ENCODE peak calls at places on chromosomes 7 and 10, in nine cellular contexts. One of them, this sample, is unnamed.

GRCh38 chr7:157961731-157962457 is 625.1 kb downstream of the DNAJB6 start:
- DNase-seq in brain microvascular endothelial cell: no peak
- DNase-seq in A549: no peak
- DNase-seq in EH: no peak
- DNase-seq in AG09319: no peak
- DNase-seq in IMR-90: no peak
- DNase-seq in frontal cortex: no peak
- DNase-seq in keratinocyte: no peak
- DNase-seq in GM03348: no peak
- DNase-seq in this sample: peak; percentile 53

GRCh38 chr7:92910076-92910475 is 73.7 kb upstream of the CDK6 start:
- DNase-seq in brain microvascular endothelial cell: no peak
- DNase-seq in A549: no peak
- DNase-seq in EH: no peak
- DNase-seq in AG09319: no peak
- DNase-seq in IMR-90: no peak
- DNase-seq in frontal cortex: no peak
- DNase-seq in keratinocyte: no peak
- DNase-seq in GM03348: no peak
- DNase-seq in this sample: no peak

GRCh38 chr7:140263277-140263676 is 86.5 kb upstream of the KDM7A start:
- DNase-seq in brain microvascular endothelial cell: no peak
- DNase-seq in A549: no peak
- DNase-seq in EH: no peak
- DNase-seq in AG09319: no peak
- DNase-seq in IMR-90: no peak
- DNase-seq in frontal cortex: no peak
- DNase-seq in keratinocyte: no peak
- DNase-seq in GM03348: no peak
- DNase-seq in this sample: no peak

GRCh38 chr10:62019013-62019684 is 117.7 kb downstream of the ARID5B start:
- DNase-seq in brain microvascular endothelial cell: no peak
- DNase-seq in A549: no peak
- DNase-seq in EH: peak; percentile 60
- DNase-seq in AG09319: no peak
- DNase-seq in IMR-90: no peak
- DNase-seq in frontal cortex: no peak
- DNase-seq in keratinocyte: no peak
- DNase-seq in GM03348: no peak
- DNase-seq in this sample: no peak

GRCh38 chr10:91389636-91390512 is 20.3 kb upstream of the HECTD2 start:
- DNase-seq in brain microvascular endothelial cell: peak; percentile 38
- DNase-seq in A549: peak; percentile 64
- DNase-seq in EH: peak; percentile 68
- DNase-seq in AG09319: no peak
- DNase-seq in IMR-90: peak; percentile 71
- DNase-seq in frontal cortex: peak; percentile 14
- DNase-seq in keratinocyte: no peak
- DNase-seq in GM03348: peak; percentile 56
- DNase-seq in this sample: no peak

GRCh38 chr10:60899266-60899665 is 44.7 kb downstream of the RHOBTB1 start:
- DNase-seq in brain microvascular endothelial cell: no peak
- DNase-seq in A549: no peak
- DNase-seq in EH: no peak
- DNase-seq in AG09319: no peak
- DNase-seq in IMR-90: no peak
- DNase-seq in frontal cortex: no peak
- DNase-seq in keratinocyte: no peak
- DNase-seq in GM03348: no peak
- DNase-seq in this sample: no peak

GRCh38 chr10:131899695-131900349 is 986 bp upstream of the PPP2R2D start:
- DNase-seq in brain microvascular endothelial cell: no peak
- DNase-seq in A549: no peak
- DNase-seq in EH: no peak
- DNase-seq in AG09319: no peak
- DNase-seq in IMR-90: no peak
- DNase-seq in frontal cortex: no peak
- DNase-seq in keratinocyte: no peak
- DNase-seq in GM03348: no peak
- DNase-seq in this sample: no peak

GRCh38 chr10:5125315-5126044 is 31.3 kb downstream of the AKR1C3 start:
- DNase-seq in brain microvascular endothelial cell: no peak
- DNase-seq in A549: no peak
- DNase-seq in EH: no peak
- DNase-seq in AG09319: no peak
- DNase-seq in IMR-90: no peak
- DNase-seq in frontal cortex: no peak
- DNase-seq in keratinocyte: no peak
- DNase-seq in GM03348: no peak
- DNase-seq in this sample: no peak

GRCh38 chr10:36493511-36493880 is 631.9 kb upstream of the ANKRD30A start:
- DNase-seq in brain microvascular endothelial cell: no peak
- DNase-seq in A549: no peak
- DNase-seq in EH: peak; percentile 67
- DNase-seq in AG09319: no peak
- DNase-seq in IMR-90: peak; percentile 70
- DNase-seq in frontal cortex: no peak
- DNase-seq in keratinocyte: no peak
- DNase-seq in GM03348: peak; percentile 19
- DNase-seq in this sample: no peak

GRCh38 chr7:142557971-142558582 is 191.2 kb upstream of the PRSS1 start:
- DNase-seq in brain microvascular endothelial cell: peak; percentile 73
- DNase-seq in A549: peak; percentile 72
- DNase-seq in EH: peak; percentile 70
- DNase-seq in AG09319: no peak
- DNase-seq in IMR-90: peak; percentile 72
- DNase-seq in frontal cortex: no peak
- DNase-seq in keratinocyte: peak; percentile 30
- DNase-seq in GM03348: peak; percentile 35
- DNase-seq in this sample: no peak

GRCh38 chr7:28587211-28587610 is 174.9 kb downstream of the CREB5 start:
- DNase-seq in brain microvascular endothelial cell: no peak
- DNase-seq in A549: no peak
- DNase-seq in EH: peak; percentile 18
- DNase-seq in AG09319: no peak
- DNase-seq in IMR-90: peak; percentile 31
- DNase-seq in frontal cortex: no peak
- DNase-seq in keratinocyte: no peak
- DNase-seq in GM03348: no peak
- DNase-seq in this sample: no peak

GRCh38 chr10:132291826-132292225 is 15.9 kb downstream of the STK32C start:
- DNase-seq in brain microvascular endothelial cell: no peak
- DNase-seq in A549: no peak
- DNase-seq in EH: no peak
- DNase-seq in AG09319: no peak
- DNase-seq in IMR-90: no peak
- DNase-seq in frontal cortex: no peak
- DNase-seq in keratinocyte: no peak
- DNase-seq in GM03348: no peak
- DNase-seq in this sample: no peak

GRCh38 chr7:98866341-98866740 is 3.5 kb downstream of the TMEM130 start:
- DNase-seq in brain microvascular endothelial cell: no peak
- DNase-seq in A549: no peak
- DNase-seq in EH: no peak
- DNase-seq in AG09319: no peak
- DNase-seq in IMR-90: no peak
- DNase-seq in frontal cortex: no peak
- DNase-seq in keratinocyte: no peak
- DNase-seq in GM03348: no peak
- DNase-seq in this sample: no peak

GRCh38 chr10:70985824-70986336 is 97.5 kb upstream of the PCBD1 start:
- DNase-seq in brain microvascular endothelial cell: no peak
- DNase-seq in A549: no peak
- DNase-seq in EH: no peak
- DNase-seq in AG09319: no peak
- DNase-seq in IMR-90: no peak
- DNase-seq in frontal cortex: no peak
- DNase-seq in keratinocyte: peak; percentile 28
- DNase-seq in GM03348: no peak
- DNase-seq in this sample: no peak

GRCh38 chr7:93935112-93935511 is 13.6 kb downstream of the GNG11 start:
- DNase-seq in brain microvascular endothelial cell: no peak
- DNase-seq in A549: no peak
- DNase-seq in EH: no peak
- DNase-seq in AG09319: no peak
- DNase-seq in IMR-90: no peak
- DNase-seq in frontal cortex: no peak
- DNase-seq in keratinocyte: no peak
- DNase-seq in GM03348: no peak
- DNase-seq in this sample: no peak

GRCh38 chr7:111173528-111173927 is 82.6 kb downstream of the LRRN3 start:
- DNase-seq in brain microvascular endothelial cell: no peak
- DNase-seq in A549: no peak
- DNase-seq in EH: no peak
- DNase-seq in AG09319: no peak
- DNase-seq in IMR-90: no peak
- DNase-seq in frontal cortex: no peak
- DNase-seq in keratinocyte: no peak
- DNase-seq in GM03348: no peak
- DNase-seq in this sample: no peak

GRCh38 chr7:4575254-4575653 is 106.8 kb upstream of the FOXK1 start:
- DNase-seq in brain microvascular endothelial cell: no peak
- DNase-seq in A549: no peak
- DNase-seq in EH: no peak
- DNase-seq in AG09319: no peak
- DNase-seq in IMR-90: no peak
- DNase-seq in frontal cortex: no peak
- DNase-seq in keratinocyte: no peak
- DNase-seq in GM03348: no peak
- DNase-seq in this sample: no peak

GRCh38 chr7:76165106-76165972 is 36.4 kb upstream of the SRRM3 start:
- DNase-seq in brain microvascular endothelial cell: no peak
- DNase-seq in A549: no peak
- DNase-seq in EH: no peak
- DNase-seq in AG09319: no peak
- DNase-seq in IMR-90: no peak
- DNase-seq in frontal cortex: no peak
- DNase-seq in keratinocyte: no peak
- DNase-seq in GM03348: no peak
- DNase-seq in this sample: peak; percentile 68

GRCh38 chr7:159030490-159031134 is 114.1 kb downstream of the VIPR2 start:
- DNase-seq in brain microvascular endothelial cell: peak; percentile 10
- DNase-seq in A549: peak; percentile 69
- DNase-seq in EH: no peak
- DNase-seq in AG09319: no peak
- DNase-seq in IMR-90: no peak
- DNase-seq in frontal cortex: peak; percentile 71
- DNase-seq in keratinocyte: no peak
- DNase-seq in GM03348: peak; percentile 50
- DNase-seq in this sample: peak; percentile 91

GRCh38 chr10:71338728-71339495 is 19.9 kb downstream of the SLC29A3 start:
- DNase-seq in brain microvascular endothelial cell: no peak
- DNase-seq in A549: no peak
- DNase-seq in EH: no peak
- DNase-seq in AG09319: no peak
- DNase-seq in IMR-90: no peak
- DNase-seq in frontal cortex: no peak
- DNase-seq in keratinocyte: no peak
- DNase-seq in GM03348: no peak
- DNase-seq in this sample: no peak

GRCh38 chr10:62618576-62619408 is 185.7 kb upstream of the ADO start:
- DNase-seq in brain microvascular endothelial cell: peak; percentile 84
- DNase-seq in A549: peak; percentile 19
- DNase-seq in EH: peak; percentile 97
- DNase-seq in AG09319: no peak
- DNase-seq in IMR-90: peak; percentile 89
- DNase-seq in frontal cortex: no peak
- DNase-seq in keratinocyte: no peak
- DNase-seq in GM03348: peak; percentile 88
- DNase-seq in this sample: no peak

GRCh38 chr7:136911362-136911761 is 42.9 kb downstream of the CHRM2 start:
- DNase-seq in brain microvascular endothelial cell: peak; percentile 60
- DNase-seq in A549: peak; percentile 1
- DNase-seq in EH: peak; percentile 56
- DNase-seq in AG09319: no peak
- DNase-seq in IMR-90: peak; percentile 65
- DNase-seq in frontal cortex: no peak
- DNase-seq in keratinocyte: no peak
- DNase-seq in GM03348: no peak
- DNase-seq in this sample: no peak

GRCh38 chr7:56007891-56008290 is 43.4 kb downstream of the PSPH start:
- DNase-seq in brain microvascular endothelial cell: no peak
- DNase-seq in A549: no peak
- DNase-seq in EH: no peak
- DNase-seq in AG09319: no peak
- DNase-seq in IMR-90: no peak
- DNase-seq in frontal cortex: peak; percentile 16
- DNase-seq in keratinocyte: no peak
- DNase-seq in GM03348: no peak
- DNase-seq in this sample: no peak

GRCh38 chr10:4765428-4765827 is 60.6 kb upstream of the AKR1E2 start:
- DNase-seq in brain microvascular endothelial cell: no peak
- DNase-seq in A549: no peak
- DNase-seq in EH: peak; percentile 68
- DNase-seq in AG09319: no peak
- DNase-seq in IMR-90: peak; percentile 56
- DNase-seq in frontal cortex: no peak
- DNase-seq in keratinocyte: no peak
- DNase-seq in GM03348: no peak
- DNase-seq in this sample: no peak

GRCh38 chr7:27101906-27102577 is 441 bp downstream of the HOXA2 start:
- DNase-seq in brain microvascular endothelial cell: no peak
- DNase-seq in A549: no peak
- DNase-seq in EH: no peak
- DNase-seq in AG09319: no peak
- DNase-seq in IMR-90: peak; percentile 35
- DNase-seq in frontal cortex: no peak
- DNase-seq in keratinocyte: no peak
- DNase-seq in GM03348: no peak
- DNase-seq in this sample: no peak

GRCh38 chr7:28984631-28985030 is 26.5 kb upstream of the TRIL start:
- DNase-seq in brain microvascular endothelial cell: peak; percentile 76
- DNase-seq in A549: no peak
- DNase-seq in EH: peak; percentile 94
- DNase-seq in AG09319: peak; percentile 67
- DNase-seq in IMR-90: peak; percentile 85
- DNase-seq in frontal cortex: peak; percentile 29
- DNase-seq in keratinocyte: no peak
- DNase-seq in GM03348: peak; percentile 86
- DNase-seq in this sample: no peak

GRCh38 chr7:1370738-1371137 is 88.5 kb downstream of the MICALL2 start:
- DNase-seq in brain microvascular endothelial cell: no peak
- DNase-seq in A549: no peak
- DNase-seq in EH: no peak
- DNase-seq in AG09319: no peak
- DNase-seq in IMR-90: no peak
- DNase-seq in frontal cortex: no peak
- DNase-seq in keratinocyte: no peak
- DNase-seq in GM03348: no peak
- DNase-seq in this sample: no peak

GRCh38 chr10:131963811-131964210 is 17.9 kb downstream of the BNIP3 start:
- DNase-seq in brain microvascular endothelial cell: no peak
- DNase-seq in A549: no peak
- DNase-seq in EH: no peak
- DNase-seq in AG09319: no peak
- DNase-seq in IMR-90: no peak
- DNase-seq in frontal cortex: no peak
- DNase-seq in keratinocyte: no peak
- DNase-seq in GM03348: no peak
- DNase-seq in this sample: no peak

This sample was measured in mesenteric fat pad.